ENCODE peak calls at places on chromosomes 7 and 10, in nine cellular contexts. R, C, A, S, W, V, O, Z and J are unnamed samples.

GRCh38 chr10:3067859-3068179 is 471 bp downstream of the PFKP start:
- DNase-seq in A (no peak), S (no peak), V (no peak), C (no peak), R (no peak), O (no peak), Z (peak), W (peak), J (no peak)

GRCh38 chr7:149866817-149867447 is 6.8 kb upstream of the ATP6V0E2 start:
- DNase-seq in S (peak), W (no peak), C (peak), V (peak), R (peak), O (peak), Z (no peak), A (no peak), J (peak)

GRCh38 chr10:70626056-70626455 is 23.5 kb upstream of the PRF1 start:
- DNase-seq in A (no peak), Z (peak), C (no peak), V (no peak), R (no peak), W (no peak), O (no peak), S (no peak), J (no peak)

GRCh38 chr10:36704124-36704523 is 421.3 kb upstream of the ANKRD30A start:
- DNase-seq in A (no peak), V (no peak), Z (no peak), R (no peak), W (no peak), O (no peak), C (no peak), S (no peak), J (no peak)

GRCh38 chr10:113987805-113988204 is 55.9 kb upstream of the ADRB1 start:
- DNase-seq in R (no peak), W (no peak), C (no peak), O (peak), V (peak), A (no peak), S (peak), Z (no peak), J (peak)

GRCh38 chr7:21276471-21277035 is 151.3 kb upstream of the SP4 start:
- DNase-seq in Z (peak), W (no peak), O (no peak), S (no peak), A (no peak), V (no peak), C (no peak), R (no peak), J (no peak)

GRCh38 chr7:101378808-101379207 is 16.1 kb downstream of the COL26A1 start:
- DNase-seq in O (no peak), Z (peak), A (no peak), S (no peak), C (no peak), R (no peak), V (peak), W (no peak), J (peak)

GRCh38 chr10:133124357-133125211 is 35.4 kb upstream of the KNDC1 start:
- DNase-seq in S (no peak), Z (peak), V (peak), A (no peak), R (no peak), W (no peak), C (peak), O (no peak), J (peak)

GRCh38 chr10:21095494-21096055 is 198.5 kb upstream of the NEBL start:
- DNase-seq in O (no peak), S (no peak), W (no peak), R (no peak), A (no peak), Z (no peak), V (no peak), C (no peak), J (no peak)

GRCh38 chr10:73467210-73467609 is 28.6 kb downstream of the PPP3CB start:
- DNase-seq in O (no peak), R (no peak), S (no peak), A (no peak), V (no peak), W (no peak), C (no peak), Z (no peak), J (no peak)

GRCh38 chr7:43274752-43275151 is 162.3 kb downstream of the HECW1 start:
- DNase-seq in C (no peak), S (no peak), W (no peak), Z (no peak), A (no peak), V (no peak), O (no peak), R (no peak), J (no peak)

GRCh38 chr10:86345296-86346168 is 21.1 kb downstream of the GRID1 start:
- DNase-seq in S (peak), V (no peak), C (no peak), O (no peak), R (no peak), A (no peak), Z (no peak), W (no peak), J (no peak)

GRCh38 chr7:40859965-40860543 is 725.2 kb downstream of the SUGCT start:
- DNase-seq in Z (no peak), C (no peak), V (no peak), R (no peak), O (no peak), A (no peak), S (peak), W (no peak), J (no peak)

GRCh38 chr10:86190291-86190690 is 176.3 kb downstream of the GRID1 start:
- DNase-seq in Z (no peak), R (no peak), S (no peak), W (no peak), V (no peak), A (no peak), O (no peak), C (no peak), J (no peak)

GRCh38 chr10:94630017-94630688 is 53.4 kb upstream of the CYP2C18 start:
- DNase-seq in C (no peak), S (peak), R (peak), W (peak), V (peak), Z (peak), O (peak), A (no peak), J (peak)

GRCh38 chr10:110083884-110084283 is 76.1 kb downstream of the ADD3 start:
- DNase-seq in Z (no peak), S (peak), V (peak), R (no peak), O (peak), A (no peak), C (peak), W (no peak), J (no peak)

GRCh38 chr10:26887611-26888215 is 27.0 kb upstream of the ABI1 start:
- DNase-seq in O (no peak), C (no peak), W (no peak), Z (no peak), A (no peak), S (peak), V (no peak), R (no peak), J (no peak)

GRCh38 chr7:117186218-117186617 is 136.6 kb downstream of the WNT2 start:
- DNase-seq in O (peak), A (no peak), Z (no peak), W (no peak), V (peak), C (peak), R (no peak), S (no peak), J (no peak)

GRCh38 chr7:122402235-122402634 is 97.7 kb upstream of the FEZF1 start:
- DNase-seq in Z (peak), O (no peak), V (no peak), S (no peak), W (no peak), C (no peak), R (no peak), A (no peak), J (no peak)

GRCh38 chr7:138000081-138000701 is 1.7 kb downstream of the CREB3L2 start:
- DNase-seq in A (peak), Z (peak), W (peak), C (peak), R (peak), O (peak), S (peak), V (peak), J (peak)

GRCh38 chr7:99380032-99380822 is 5.7 kb downstream of the ARPC1B start:
- DNase-seq in W (peak), S (peak), V (peak), O (peak), R (no peak), A (no peak), Z (peak), C (peak), J (peak)

GRCh38 chr7:40015790-40016296 is 65.8 kb downstream of the CDK13 start:
- DNase-seq in O (peak), Z (no peak), C (peak), A (no peak), V (peak), S (peak), W (peak), R (no peak), J (peak)

GRCh38 chr7:113267271-113267670 is 148.9 kb upstream of the SMIM30 start:
- DNase-seq in R (no peak), O (no peak), S (peak), A (no peak), W (no peak), C (no peak), Z (no peak), V (no peak), J (no peak)

GRCh38 chr7:157684157-157684595 is 347.4 kb downstream of the DNAJB6 start:
- DNase-seq in W (no peak), Z (peak), S (no peak), A (no peak), O (no peak), V (no peak), C (no peak), R (no peak), J (peak)

GRCh38 chr10:34058922-34059614 is 724.6 kb upstream of the NRP1 start:
- DNase-seq in O (no peak), Z (no peak), V (no peak), A (no peak), C (no peak), W (no peak), S (no peak), R (no peak), J (no peak)

GRCh38 chr7:47804767-47805545 is 143.3 kb downstream of the PKD1L1 start:
- DNase-seq in O (no peak), A (no peak), V (no peak), S (peak), W (no peak), Z (no peak), C (no peak), R (no peak), J (no peak)

GRCh38 chr10:85674851-85675250 is 691.7 kb downstream of the GRID1 start:
- DNase-seq in Z (no peak), A (no peak), V (no peak), O (no peak), S (no peak), R (no peak), C (no peak), W (no peak), J (no peak)

GRCh38 chr10:21261705-21262285 is 263.7 kb downstream of the SKIDA1 start:
- DNase-seq in O (no peak), V (no peak), Z (no peak), A (no peak), S (no peak), W (no peak), C (no peak), R (no peak), J (no peak)

GRCh38 chr7:46156039-46156438 is 235.0 kb upstream of the IGFBP3 start:
- DNase-seq in A (no peak), R (no peak), Z (no peak), W (no peak), C (no peak), S (no peak), V (no peak), O (no peak), J (no peak)

GRCh38 chr7:24700446-24701044 is 56.7 kb downstream of the GSDME start:
- DNase-seq in A (no peak), Z (no peak), O (no peak), W (no peak), V (no peak), R (no peak), C (no peak), S (no peak), J (no peak)

GRCh38 chr7:14835399-14835798 is 67.2 kb downstream of the DGKB start:
- DNase-seq in R (no peak), O (no peak), S (no peak), W (no peak), Z (no peak), V (no peak), C (no peak), A (no peak), J (no peak)

GRCh38 chr10:72038458-72039001 is 49.8 kb downstream of the SPOCK2 start:
- DNase-seq in A (no peak), R (no peak), V (no peak), S (peak), C (peak), W (no peak), Z (no peak), O (peak), J (peak)

GRCh38 chr7:133434246-133434865 is 181.5 kb downstream of the EXOC4 start:
- DNase-seq in C (no peak), A (no peak), O (peak), S (peak), R (no peak), V (peak), W (peak), Z (peak), J (peak)

GRCh38 chr7:94249631-94250030 is 145.1 kb upstream of the COL1A2 start:
- DNase-seq in S (no peak), Z (no peak), O (no peak), W (no peak), R (no peak), C (no peak), A (no peak), V (no peak), J (no peak)

GRCh38 chr10:1628757-1629156 is 108.6 kb downstream of the ADARB2 start:
- DNase-seq in Z (no peak), O (no peak), S (no peak), C (no peak), V (no peak), R (no peak), W (no peak), A (no peak), J (no peak)

GRCh38 chr10:97494863-97495506 is 3.2 kb downstream of the MMS19 start:
- DNase-seq in A (no peak), C (peak), R (no peak), V (peak), Z (peak), W (peak), O (peak), S (peak), J (no peak)

GRCh38 chr10:73136627-73137026 is 26.4 kb downstream of the NUDT13 start:
- DNase-seq in Z (no peak), W (no peak), C (peak), S (peak), V (no peak), R (no peak), O (no peak), A (no peak), J (no peak)

GRCh38 chr7:11485626-11486025 is 346.4 kb downstream of the THSD7A start:
- DNase-seq in A (no peak), O (no peak), W (no peak), C (no peak), R (no peak), V (no peak), Z (no peak), S (no peak), J (no peak)

GRCh38 chr7:151059362-151060112 is at the start of gene SLC4A2:
- DNase-seq in A (peak), V (peak), C (peak), S (peak), O (peak), W (peak), Z (peak), R (no peak), J (peak)

GRCh38 chr7:151058766-151059361 is 525 bp upstream of the SLC4A2 start:
- DNase-seq in Z (no peak), A (no peak), W (peak), V (peak), R (no peak), C (no peak), O (no peak), S (peak), J (no peak)

GRCh38 chr7:151061241-151062110 is 2.1 kb downstream of the SLC4A2 start:
- DNase-seq in R (no peak), A (no peak), C (no peak), W (no peak), S (no peak), V (peak), O (no peak), Z (no peak), J (no peak)

GRCh38 chr7:151060416-151061234 is 1.2 kb downstream of the SLC4A2 start:
- DNase-seq in C (no peak), R (no peak), V (peak), O (no peak), S (peak), A (peak), W (peak), Z (no peak), J (peak)

DNA sequence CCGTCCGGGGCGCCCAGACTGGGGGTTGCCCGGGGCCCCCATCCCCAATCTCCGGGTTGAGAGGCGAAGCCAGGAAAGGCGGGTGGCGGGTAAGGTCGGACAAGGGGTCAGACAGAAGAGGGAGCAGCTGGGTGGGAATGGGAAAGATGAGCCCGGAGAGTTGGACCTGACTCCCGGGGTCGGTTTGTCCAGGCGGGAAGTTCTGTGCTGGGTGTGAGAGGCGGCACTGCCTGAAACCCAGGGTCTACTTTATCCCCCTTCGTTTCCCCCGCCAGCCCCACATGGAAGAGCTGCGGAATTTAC is 675 bp downstream of the SLC4A2 start:
- DNase-seq in A (no peak), W (no peak), R (no peak), Z (peak), V (no peak), O (no peak), C (no peak), S (no peak), J (no peak)
- H3K4me3 ChIP-seq in A (peak), W (peak), R (peak), Z (peak), V (peak), O (peak), C (peak), S (peak), J (peak)

GRCh38 chr7:80636709-80637108 is 1.7 kb upstream of the CD36 start:
- DNase-seq in R (no peak), S (no peak), Z (no peak), A (no peak), W (no peak), V (no peak), C (no peak), O (no peak), J (no peak)

GRCh38 chr7:80637453-80637852 is 989 bp upstream of the CD36 start:
- DNase-seq in C (no peak), R (no peak), S (no peak), Z (no peak), O (no peak), W (no peak), V (no peak), A (no peak), J (no peak)

GRCh38 chr7:80635998-80636397 is 2.4 kb upstream of the CD36 start:
- DNase-seq in V (no peak), W (no peak), Z (no peak), S (no peak), C (no peak), O (no peak), R (no peak), A (no peak), J (no peak)

GRCh38 chr7:80635533-80635932 is 2.9 kb upstream of the CD36 start:
- DNase-seq in V (no peak), A (no peak), Z (no peak), W (no peak), R (no peak), C (no peak), S (no peak), O (no peak), J (peak)

DNA sequence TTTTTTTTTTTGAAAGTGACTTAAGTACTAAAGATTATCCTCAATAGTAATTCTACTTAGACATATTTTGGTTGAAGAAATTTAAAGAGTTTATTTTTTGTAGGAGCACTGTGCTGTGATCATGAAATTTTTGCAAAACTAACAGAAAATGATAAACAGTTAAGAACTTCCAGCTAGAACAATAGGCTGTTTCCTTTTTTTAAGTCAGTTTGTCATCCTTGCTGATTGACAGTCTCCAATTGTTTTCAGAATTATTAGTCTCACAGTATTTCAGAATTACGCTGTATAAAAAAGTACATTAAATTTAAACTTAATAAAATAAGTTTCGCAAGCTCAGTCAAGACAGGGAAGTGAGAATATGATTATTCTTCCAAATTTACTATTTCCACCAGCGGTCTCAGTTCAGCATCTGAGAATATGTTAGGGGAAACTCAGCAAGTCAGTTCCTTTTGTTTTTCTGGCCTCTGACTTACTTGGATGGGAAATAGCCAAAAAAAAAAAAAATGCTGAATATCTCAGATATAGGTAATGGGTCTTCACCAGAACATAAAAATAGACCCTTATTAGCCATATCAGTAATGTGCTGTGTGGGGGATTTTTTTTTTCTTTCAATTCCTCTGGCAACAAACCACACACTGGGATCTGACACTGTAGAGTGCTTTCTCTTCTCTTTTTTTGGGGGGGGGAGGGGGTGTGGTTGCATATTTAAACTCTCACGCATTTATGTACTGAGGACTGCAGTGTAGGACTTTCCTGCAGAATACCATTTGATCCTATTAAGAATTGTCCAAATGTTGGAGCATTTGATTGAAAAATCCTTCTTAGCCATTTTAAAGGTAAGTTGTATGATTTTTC is at the start of gene CD36:
- DNase-seq in O (no peak), V (no peak), Z (no peak), C (no peak), A (no peak), R (no peak), W (no peak), S (no peak), J (no peak)
- H3K4me3 ChIP-seq in O (no peak), V (no peak), Z (no peak), C (no peak), A (no peak), R (no peak), W (no peak), S (no peak), J (no peak)

GRCh38 chr10:79378647-79379511 is 31.6 kb downstream of the PPIF start:
- DNase-seq in A (peak), O (no peak), W (no peak), C (no peak), V (no peak), R (no peak), Z (no peak), S (no peak), J (no peak)
- H3K4me3 ChIP-seq in A (no peak), O (no peak), W (no peak), C (no peak), V (no peak), R (no peak), Z (no peak), S (no peak), J (no peak)

DNA sequence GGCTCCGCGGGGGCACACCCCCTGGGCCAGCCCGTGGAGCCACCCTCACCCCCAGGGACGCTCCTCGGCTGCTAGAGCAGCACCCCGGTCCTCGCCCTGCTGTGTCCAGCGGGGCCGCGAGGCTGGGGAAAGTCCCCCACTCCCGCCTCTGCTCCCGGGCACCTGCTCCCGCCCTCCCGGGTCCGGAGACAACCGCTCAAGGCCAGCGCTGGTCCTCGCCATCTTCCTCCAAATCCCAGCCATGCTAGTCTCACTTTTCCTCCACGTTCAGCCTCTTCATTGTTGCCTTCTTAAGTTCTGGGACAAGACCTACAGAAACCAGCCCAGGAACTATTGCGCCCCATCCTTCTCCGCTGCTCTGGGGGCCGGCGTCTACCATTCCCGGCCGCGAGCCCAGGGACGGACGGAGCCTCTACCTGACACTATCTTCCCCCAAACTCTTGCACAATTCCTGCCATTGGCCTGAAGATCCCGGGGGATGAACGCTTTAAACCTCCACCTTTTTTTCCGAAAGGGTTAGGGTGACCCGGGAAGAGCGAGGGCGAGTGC is 4.8 kb upstream of the KCP start:
- DNase-seq in A (peak), W (no peak), Z (peak), C (no peak), O (no peak), V (no peak), S (no peak), R (no peak), J (no peak)
- H3K4me3 ChIP-seq in A (no peak), W (no peak), Z (peak), C (no peak), O (no peak), V (peak), S (peak), R (no peak), J (no peak)